ENCODE peak calls at places on chromosome 14, in nine cellular contexts. L is substantia nigra; Q is NCI-H2081; D is CD4-positive, alpha-beta T cell; E is H4; J is Caki2; C is GM12865; Y is AG08395; G is fibroblast of mammary gland. Z is an unnamed sample.

GRCh38 chr14:51513281-51513680 is 138.4 kb upstream of the FRMD6 start:
- DNase-seq in C (no peak), Q (no peak), Y (no peak), E (no peak), L (no peak), G (no peak), D (no peak), J (no peak), Z (no peak)

GRCh38 chr14:36271939-36272907 is 48.2 kb downstream of the MBIP start:
- DNase-seq in Q (no peak), E (no peak), Y (peak), G (peak), C (no peak), L (peak), J (no peak), D (no peak), Z (no peak)

GRCh38 chr14:103085106-103086091 is 1.4 kb downstream of the LBHD2 start:
- DNase-seq in G (no peak), J (no peak), D (no peak), C (no peak), L (no peak), E (no peak), Y (no peak), Q (no peak), Z (no peak)

GRCh38 chr14:96681826-96682225 is 115.4 kb upstream of the VRK1 start:
- DNase-seq in Y (no peak), E (no peak), J (no peak), D (no peak), Q (no peak), C (no peak), L (no peak), G (peak), Z (no peak)

GRCh38 chr14:49203676-49204075 is 382.5 kb downstream of the RPS29 start:
- DNase-seq in L (no peak), Q (no peak), J (no peak), E (no peak), D (no peak), G (no peak), C (peak), Y (no peak), Z (no peak)

GRCh38 chr14:52048641-52049204 is 20.1 kb downstream of the NID2 start:
- DNase-seq in C (no peak), Q (no peak), E (no peak), Y (no peak), G (peak), D (no peak), J (no peak), L (no peak), Z (no peak)

GRCh38 chr14:70882771-70883492 is 24.3 kb upstream of the PCNX1 start:
- DNase-seq in L (no peak), G (peak), J (no peak), E (peak), Q (no peak), C (no peak), D (no peak), Y (peak), Z (peak)

GRCh38 chr14:91220581-91221000 is 23.9 kb downstream of the GPR68 start:
- DNase-seq in E (no peak), Q (no peak), J (no peak), L (no peak), D (no peak), G (no peak), Y (no peak), C (no peak), Z (no peak)

GRCh38 chr14:92532490-92533163 is 19.0 kb downstream of the RIN3 start:
- DNase-seq in J (no peak), Q (no peak), L (no peak), D (no peak), Y (no peak), G (no peak), E (no peak), C (no peak), Z (no peak)

GRCh38 chr14:101527987-101528386 is 33.3 kb upstream of the DIO3 start:
- DNase-seq in D (no peak), L (no peak), J (no peak), C (no peak), Q (no peak), G (no peak), Y (no peak), E (no peak), Z (no peak)

GRCh38 chr14:91303091-91303923 is 58.8 kb upstream of the GPR68 start:
- DNase-seq in L (no peak), Q (no peak), C (peak), E (no peak), J (peak), G (peak), D (peak), Y (no peak), Z (no peak)

GRCh38 chr14:63964063-63964462 is 111.3 kb downstream of the SYNE2 start:
- DNase-seq in Q (peak), D (no peak), E (no peak), G (no peak), Y (no peak), C (no peak), J (no peak), L (no peak), Z (no peak)

GRCh38 chr14:94117856-94118255 is 7.3 kb downstream of the IFI27 start:
- DNase-seq in L (no peak), J (no peak), C (no peak), D (no peak), Y (no peak), E (no peak), Q (no peak), G (no peak), Z (no peak)

GRCh38 chr14:90620540-90621204 is 195.6 kb downstream of the TTC7B start:
- DNase-seq in E (no peak), Y (no peak), Q (no peak), G (no peak), C (no peak), L (no peak), D (no peak), J (no peak), Z (no peak)

GRCh38 chr14:49106721-49107689 is 479.2 kb downstream of the RPS29 start:
- DNase-seq in Q (no peak), C (no peak), J (no peak), Y (peak), G (peak), L (no peak), D (no peak), E (no peak), Z (no peak)